ENCODE peak calls at places on chromosome 14, in seven cellular contexts. G, D, N, U, M, H and B are unnamed samples. For H3K27me3 and H3K9me3, the result is how much of the 10 kb centered on the place peaks cover.

GRCh38 chr14:32984531-32984930 is 45.9 kb downstream of the NPAS3 start:
- DNase-seq in G (no peak), D (no peak), N (no peak), U (no peak), M (no peak), H (no peak), B (no peak)

GRCh38 chr14:102262894-102263462 is 42.0 kb downstream of the MOK start:
- DNase-seq in G (no peak), D (no peak), N (no peak), U (peak), M (no peak), H (no peak), B (no peak)

GRCh38 chr14:96056509-96057422 is 17.6 kb downstream of the C14orf132 start:
- DNase-seq in G (no peak), D (no peak), N (no peak), U (no peak), M (no peak), H (no peak), B (peak)

GRCh38 chr14:91311284-91311662 is 66.8 kb upstream of the GPR68 start:
- DNase-seq in G (no peak), D (no peak), N (no peak), U (no peak), M (no peak), H (peak), B (no peak)

GRCh38 chr14:28344381-28344780 is 422.2 kb upstream of the FOXG1 start:
- DNase-seq in G (no peak), D (no peak), N (no peak), U (peak), M (no peak), H (no peak), B (no peak)

GRCh38 chr14:82341386-82341785 is 807.7 kb upstream of the SEL1L start:
- DNase-seq in G (no peak), D (no peak), N (no peak), U (no peak), M (no peak), H (no peak), B (no peak)

GRCh38 chr14:61511558-61511924 is 183.8 kb upstream of the HIF1A start:
- DNase-seq in G (no peak), D (no peak), N (no peak), U (no peak), M (no peak), H (no peak), B (no peak)

GRCh38 chr14:89598548-89599186 is 181.6 kb upstream of the FOXN3 start:
- DNase-seq in G (no peak), D (no peak), N (no peak), U (no peak), M (no peak), H (no peak), B (no peak)

GRCh38 chr14:98162829-98163228 is 1109.2 kb downstream of the BCL11B start:
- DNase-seq in G (no peak), D (no peak), N (no peak), U (no peak), M (no peak), H (no peak), B (no peak)

GRCh38 chr14:79328863-79329262 is 882.4 kb downstream of the DIO2 start:
- DNase-seq in G (no peak), D (no peak), N (no peak), U (peak), M (no peak), H (no peak), B (no peak)

GRCh38 chr14:60249321-60250251 is 565 bp downstream of the PPM1A start:
- DNase-seq in G (peak), D (peak), N (peak), U (peak), M (peak), H (peak), B (peak)

GRCh38 chr14:72792051-72792788 is 101.7 kb downstream of the DPF3 start:
- DNase-seq in G (no peak), D (no peak), N (no peak), U (peak), M (peak), H (no peak), B (no peak)

GRCh38 chr14:93207468-93208308 is 632 bp downstream of the UBR7 start:
- DNase-seq in G (no peak), D (peak), N (peak), U (peak), M (no peak), H (no peak), B (peak)

GRCh38 chr14:32731249-32731648 is 207.4 kb upstream of the NPAS3 start:
- DNase-seq in G (no peak), D (no peak), N (no peak), U (no peak), M (no peak), H (no peak), B (no peak)

GRCh38 chr14:90060312-90060964 is 1.4 kb upstream of the KCNK13 start:
- DNase-seq in G (no peak), D (peak), N (peak), U (peak), M (peak), H (no peak), B (peak)

GRCh38 chr14:60485600-60486251 is at the start of gene C14orf39:
- DNase-seq in G (no peak), D (no peak), N (peak), U (no peak), M (peak), H (no peak), B (no peak)

GRCh38 chr14:69726761-69727511 is 40.0 kb upstream of the SRSF5 start:
- DNase-seq in G (peak), D (peak), N (peak), U (peak), M (peak), H (peak), B (peak)

GRCh38 chr14:30608533-30609006 is 13.5 kb upstream of the SCFD1 start:
- DNase-seq in G (no peak), D (no peak), N (peak), U (peak), M (no peak), H (no peak), B (no peak)

GRCh38 chr14:98953544-98954346 is 318.3 kb downstream of the BCL11B start:
- DNase-seq in G (peak), D (peak), N (peak), U (peak), M (no peak), H (no peak), B (no peak)

GRCh38 chr14:90755661-90756304 is 60.4 kb downstream of the TTC7B start:
- DNase-seq in G (no peak), D (no peak), N (no peak), U (no peak), M (no peak), H (no peak), B (no peak)

GRCh38 chr14:76977793-76978730 is 50.4 kb downstream of the IRF2BPL start:
- DNase-seq in G (peak), D (no peak), N (peak), U (peak), M (no peak), H (peak), B (no peak)

GRCh38 chr14:24806061-24806678 is 172.2 kb upstream of the GZMB start:
- DNase-seq in G (no peak), D (peak), N (peak), U (peak), M (peak), H (no peak), B (peak)

GRCh38 chr14:72998252-72998903 is 28.5 kb downstream of the ZFYVE1 start:
- DNase-seq in G (no peak), D (no peak), N (no peak), U (no peak), M (no peak), H (no peak), B (no peak)

GRCh38 chr14:90503582-90503981 is 106.8 kb downstream of the CALM1 start:
- DNase-seq in G (no peak), D (peak), N (no peak), U (no peak), M (no peak), H (no peak), B (no peak)

GRCh38 chr14:92384461-92385133 is 61.6 kb downstream of the SLC24A4 start:
- DNase-seq in G (no peak), D (no peak), N (no peak), U (no peak), M (no peak), H (no peak), B (no peak)

GRCh38 chr14:90986510-90986909 is 73.9 kb downstream of the RPS6KA5 start:
- DNase-seq in G (no peak), D (no peak), N (no peak), U (no peak), M (no peak), H (no peak), B (no peak)

GRCh38 chr14:52351191-52351560 is 37.1 kb downstream of the PTGER2 start:
- DNase-seq in G (no peak), D (no peak), N (peak), U (peak), M (no peak), H (no peak), B (no peak)

GRCh38 chr14:52834440-52834842 is 43.0 kb upstream of the GNPNAT1 start:
- DNase-seq in G (no peak), D (no peak), N (peak), U (peak), M (no peak), H (no peak), B (no peak)

GRCh38 chr14:32567543-32568384 is 238.7 kb downstream of the AKAP6 start:
- DNase-seq in G (no peak), D (no peak), N (no peak), U (peak), M (no peak), H (no peak), B (no peak)

GRCh38 chr14:68688872-68689371 is 103.9 kb downstream of the ZFP36L1 start:
- DNase-seq in G (no peak), D (no peak), N (peak), U (peak), M (peak), H (no peak), B (peak)

GRCh38 chr14:95686935-95687334 is 709 bp downstream of the TCL1B start:
- DNase-seq in G (no peak), D (no peak), N (no peak), U (no peak), M (no peak), H (no peak), B (no peak)

GRCh38 chr14:101600891-101601602 is 39.8 kb downstream of the DIO3 start:
- DNase-seq in G (no peak), D (no peak), N (no peak), U (no peak), M (peak), H (no peak), B (no peak)

GRCh38 chr14:72740966-72741835 is 152.7 kb downstream of the DPF3 start:
- DNase-seq in G (no peak), D (no peak), N (no peak), U (no peak), M (no peak), H (no peak), B (no peak)

GRCh38 chr14:68951051-68951797 is 27.9 kb downstream of the ACTN1 start:
- DNase-seq in G (peak), D (no peak), N (peak), U (peak), M (peak), H (no peak), B (no peak)

GRCh38 chr14:101968186-101968585 is 3.8 kb downstream of the DYNC1H1 start:
- DNase-seq in G (no peak), D (no peak), N (no peak), U (no peak), M (no peak), H (no peak), B (no peak)

GRCh38 chr14:77023001-77023996 is 5.2 kb downstream of the IRF2BPL start:
- DNase-seq in G (no peak), D (peak), N (peak), U (peak), M (peak), H (no peak), B (peak)

GRCh38 chr14:54317396-54317795 is 79.4 kb upstream of the CDKN3 start:
- DNase-seq in G (no peak), D (no peak), N (no peak), U (no peak), M (no peak), H (no peak), B (no peak)

DNA sequence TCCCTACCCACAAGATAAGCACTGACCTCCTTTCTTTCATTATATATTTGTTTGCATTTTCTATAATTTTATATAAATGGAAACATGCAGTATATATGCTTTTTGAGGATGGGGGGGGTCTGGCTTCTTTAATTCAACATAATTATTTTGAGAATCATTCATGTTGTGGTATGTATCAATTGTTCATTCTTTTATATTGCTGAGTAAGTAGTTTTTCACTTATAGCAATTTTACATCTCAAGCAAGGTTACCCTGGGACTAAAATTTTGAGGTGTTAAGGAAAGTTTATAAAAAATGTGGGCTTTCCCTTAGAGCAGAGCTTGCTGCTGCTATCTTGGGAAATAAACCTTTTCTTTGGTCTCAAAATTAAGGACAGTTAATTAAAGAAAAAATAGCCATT is 89.9 kb upstream of the EGLN3 start:
- DNase-seq in G (no peak), D (no peak), N (no peak), U (no peak), M (no peak), H (no peak), B (no peak)
- H3K27me3 ChIP-seq in G (under half), D (under half), N (under half), U (under half), M (under half), H (under half), B (under half)

DNA sequence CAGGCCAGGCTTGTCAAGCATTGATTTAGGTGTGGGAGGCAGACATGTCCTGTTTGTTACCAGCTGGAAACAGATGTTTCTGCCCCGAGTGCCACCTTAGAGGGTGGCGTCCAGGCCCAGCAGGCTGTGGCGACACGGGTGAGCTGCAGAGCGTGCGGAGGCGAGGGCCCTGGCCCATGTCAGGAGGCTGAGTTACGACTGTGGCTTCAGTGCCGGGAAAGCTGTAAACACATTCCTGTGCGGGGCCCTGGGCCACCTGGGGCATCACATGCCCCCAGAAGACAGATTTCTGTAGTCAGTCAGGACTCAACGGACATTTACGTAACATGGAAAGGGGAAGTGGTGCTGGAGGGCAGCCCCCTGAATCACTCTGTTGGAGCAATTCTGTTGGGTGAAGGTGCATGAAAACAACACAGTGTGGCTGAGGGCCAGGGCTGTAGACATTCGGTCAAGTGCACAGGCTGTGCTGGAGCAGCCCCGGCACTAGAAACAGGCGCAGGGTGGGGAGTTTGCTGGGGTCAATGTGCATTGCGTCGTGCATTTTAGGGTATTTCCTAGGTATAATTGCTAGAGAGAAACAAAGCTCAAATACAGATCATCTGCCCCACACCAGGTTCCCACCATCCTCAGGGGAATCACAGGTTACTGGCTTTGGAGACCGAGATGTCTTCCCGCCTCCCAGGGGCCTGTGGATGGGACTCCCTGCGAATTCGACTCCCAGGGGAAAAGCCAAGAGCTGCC is 291.8 kb downstream of the TMEM121 start:
- DNase-seq in G (no peak), D (no peak), N (no peak), U (no peak), M (no peak), H (no peak), B (no peak)
- H3K9me3 ChIP-seq in G (under half), D (under half), N (under half), U (under half), M (under half), H (under half), B (under half)

DNA sequence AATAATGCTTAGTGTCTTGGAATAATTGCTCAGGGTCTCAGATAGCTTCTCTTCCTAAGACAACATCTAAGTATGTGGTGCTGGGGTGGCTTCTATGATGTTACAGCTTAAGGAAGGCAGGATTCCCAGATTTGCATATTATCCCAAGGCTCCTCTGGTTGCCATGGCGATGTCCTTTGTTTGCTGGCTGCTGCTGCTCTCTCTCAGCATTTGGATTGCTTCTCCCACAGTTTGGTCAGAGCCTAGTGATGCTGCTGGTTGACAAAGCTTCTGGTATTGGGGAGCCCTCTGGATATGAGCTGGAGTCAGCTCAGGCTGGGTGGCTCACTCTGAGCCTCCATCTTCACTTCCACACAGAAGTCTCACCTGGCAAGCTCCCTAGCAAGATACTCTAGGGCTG is 56.4 kb upstream of the FBXO33 start:
- DNase-seq in G (no peak), D (no peak), N (peak), U (no peak), M (no peak), H (no peak), B (no peak)
- TF ChIP-seq CTCF in G (no peak), D (no peak), N (no peak), U (no peak), M (no peak), H (no peak), B (no peak)

GRCh38 chr14:100158566-100159106 is 809 bp downstream of the DEGS2 start:
- DNase-seq in G (no peak), D (no peak), N (no peak), U (no peak), M (no peak), H (no peak), B (no peak)

GRCh38 chr14:100159107-100159864 is at the start of gene DEGS2:
- DNase-seq in G (no peak), D (peak), N (peak), U (no peak), M (no peak), H (peak), B (peak)

GRCh38 chr14:100160534-100160916 is 1.1 kb upstream of the DEGS2 start:
- DNase-seq in G (no peak), D (no peak), N (peak), U (no peak), M (no peak), H (no peak), B (no peak)

GRCh38 chr14:100156776-100157175 is 2.7 kb downstream of the DEGS2 start:
- DNase-seq in G (no peak), D (no peak), N (no peak), U (no peak), M (no peak), H (no peak), B (no peak)

DNA sequence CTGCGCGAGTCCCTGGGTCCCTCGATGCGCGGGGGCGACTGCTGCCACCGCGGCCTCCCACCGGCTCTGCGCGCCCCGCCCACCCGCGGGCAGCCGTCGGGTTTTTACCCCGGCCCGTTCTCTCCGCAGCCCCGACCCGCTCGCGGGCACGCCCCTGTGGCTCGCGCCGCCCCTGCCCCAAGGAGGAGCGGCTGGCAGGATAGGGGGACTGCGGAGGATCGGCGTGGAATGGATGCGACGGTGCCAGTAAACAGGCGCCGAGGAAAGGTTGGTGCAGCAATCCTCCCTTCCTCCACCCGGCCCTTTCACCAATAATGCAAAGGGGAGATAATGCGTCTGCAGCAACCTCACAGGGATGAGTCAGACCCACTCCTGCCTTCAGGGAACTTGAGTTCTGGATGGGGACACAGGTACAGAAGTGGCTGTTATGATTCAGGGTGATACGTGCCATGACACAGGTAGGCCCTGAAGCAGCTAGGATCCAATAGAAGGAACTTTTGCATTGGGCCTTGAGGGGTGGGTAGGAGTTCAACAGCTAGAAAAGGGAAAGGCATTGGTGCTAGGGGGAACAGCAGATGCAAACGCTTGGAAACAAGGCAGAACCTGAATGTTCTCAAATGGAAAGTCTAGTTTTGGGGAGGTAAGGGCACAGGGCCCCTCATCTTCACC is 554 bp upstream of the DEGS2 start:
- DNase-seq in G (no peak), D (no peak), N (peak), U (no peak), M (no peak), H (no peak), B (no peak)
- H3K27me3 ChIP-seq in G (under half), D (under half), N (under half), U (under half), M (under half), H (under half), B (under half)

GRCh38 chr14:104069541-104069940 is 16.0 kb upstream of the ASPG start:
- DNase-seq in G (no peak), D (no peak), N (no peak), U (no peak), M (no peak), H (no peak), B (no peak)
- H3K9me3 ChIP-seq in G (under half), D (under half), N (under half), U (under half), M (under half), H (under half), B (under half)

GRCh38 chr14:22556021-22556989 is 32.7 kb downstream of the DAD1 start:
- DNase-seq in G (peak), D (no peak), N (no peak), U (peak), M (no peak), H (peak), B (no peak)

GRCh38 chr14:22556990-22557623 is 31.9 kb downstream of the DAD1 start:
- DNase-seq in G (peak), D (peak), N (peak), U (peak), M (peak), H (peak), B (peak)

GRCh38 chr14:22559041-22559440 is 30.0 kb downstream of the DAD1 start:
- DNase-seq in G (no peak), D (no peak), N (no peak), U (no peak), M (no peak), H (no peak), B (no peak)

GRCh38 chr14:22557846-22558220 is 31.2 kb downstream of the DAD1 start:
- DNase-seq in G (no peak), D (no peak), N (no peak), U (no peak), M (no peak), H (no peak), B (no peak)

GRCh38 chr14:22558221-22558913 is 30.7 kb downstream of the DAD1 start:
- DNase-seq in G (no peak), D (no peak), N (no peak), U (no peak), M (no peak), H (no peak), B (no peak)
- TF ChIP-seq CTCF in G (no peak), D (no peak), N (no peak), U (no peak), M (no peak), H (peak), B (no peak)